ENCODE peak calls at places on chromosomes 5 and 9, in eight cellular contexts. W, G, Y, B, X, K, R and H are unnamed samples.

GRCh38 chr5:115599502-115599901 is 2.8 kb downstream of the TICAM2 start:
- DNase-seq in W (no peak), G (no peak), Y (peak), B (no peak), X (no peak), K (peak), R (no peak), H (peak)

GRCh38 chr9:75039804-75040203 is 11.7 kb upstream of the CARNMT1 start:
- DNase-seq in W (no peak), G (no peak), Y (peak), B (no peak), X (peak), K (no peak), R (no peak), H (no peak)

GRCh38 chr9:136901516-136902258 is 15.4 kb downstream of the TRAF2 start:
- DNase-seq in W (peak), G (no peak), Y (no peak), B (no peak), X (peak), K (peak), R (no peak), H (peak)

GRCh38 chr9:121282309-121283071 is 14.5 kb downstream of the GSN start:
- DNase-seq in W (no peak), G (no peak), Y (peak), B (no peak), X (peak), K (peak), R (peak), H (no peak)

GRCh38 chr9:121906074-121906520 is 187.0 kb downstream of the TTLL11 start:
- DNase-seq in W (no peak), G (no peak), Y (no peak), B (no peak), X (no peak), K (peak), R (no peak), H (no peak)

GRCh38 chr5:124570285-124571035 is 176.0 kb downstream of the ZNF608 start:
- DNase-seq in W (no peak), G (no peak), Y (no peak), B (no peak), X (no peak), K (no peak), R (no peak), H (no peak)

GRCh38 chr9:130243015-130243881 is 22.3 kb upstream of the HMCN2 start:
- DNase-seq in W (peak), G (peak), Y (peak), B (peak), X (peak), K (peak), R (peak), H (peak)

GRCh38 chr5:522899-523657 is 1.2 kb downstream of the SLC9A3 start:
- DNase-seq in W (no peak), G (peak), Y (no peak), B (no peak), X (no peak), K (no peak), R (no peak), H (no peak)

GRCh38 chr5:139141841-139142240 is 56.3 kb downstream of the SIL1 start:
- DNase-seq in W (no peak), G (no peak), Y (no peak), B (peak), X (no peak), K (peak), R (no peak), H (no peak)

GRCh38 chr9:71767421-71768321 is 642 bp downstream of the CEMIP2 start:
- DNase-seq in W (peak), G (peak), Y (no peak), B (peak), X (no peak), K (peak), R (no peak), H (no peak)

GRCh38 chr5:36575367-36575781 is 31.0 kb upstream of the SLC1A3 start:
- DNase-seq in W (no peak), G (no peak), Y (no peak), B (no peak), X (peak), K (peak), R (no peak), H (no peak)

GRCh38 chr9:86747711-86748110 is 199.6 kb downstream of the GAS1 start:
- DNase-seq in W (no peak), G (no peak), Y (no peak), B (no peak), X (no peak), K (no peak), R (no peak), H (no peak)

GRCh38 chr5:158911693-158912363 is 187.9 kb downstream of the EBF1 start:
- DNase-seq in W (no peak), G (no peak), Y (no peak), B (no peak), X (no peak), K (no peak), R (no peak), H (no peak)

GRCh38 chr5:74392698-74393431 is 247.7 kb downstream of the ENC1 start:
- DNase-seq in W (no peak), G (no peak), Y (no peak), B (no peak), X (no peak), K (peak), R (no peak), H (no peak)

GRCh38 chr5:158820891-158821290 is 278.8 kb downstream of the EBF1 start:
- DNase-seq in W (no peak), G (no peak), Y (no peak), B (no peak), X (no peak), K (no peak), R (no peak), H (peak)

GRCh38 chr5:54959673-54960418 is 25.5 kb downstream of the ESM1 start:
- DNase-seq in W (no peak), G (peak), Y (peak), B (no peak), X (no peak), K (peak), R (no peak), H (peak)

GRCh38 chr5:92749943-92750342 is 831.1 kb downstream of the NR2F1-AS1 start:
- DNase-seq in W (no peak), G (peak), Y (no peak), B (no peak), X (no peak), K (peak), R (no peak), H (no peak)

GRCh38 chr5:67094476-67095300 is 101.9 kb downstream of the CD180 start:
- DNase-seq in W (no peak), G (peak), Y (no peak), B (no peak), X (no peak), K (peak), R (no peak), H (no peak)

GRCh38 chr5:67090593-67090992 is 106.0 kb downstream of the CD180 start:
- DNase-seq in W (no peak), G (no peak), Y (no peak), B (no peak), X (no peak), K (no peak), R (no peak), H (no peak)

GRCh38 chr5:67090040-67090439 is 106.6 kb downstream of the CD180 start:
- DNase-seq in W (no peak), G (no peak), Y (no peak), B (no peak), X (no peak), K (no peak), R (no peak), H (no peak)

GRCh38 chr5:67093259-67093658 is 103.3 kb downstream of the CD180 start:
- DNase-seq in W (no peak), G (no peak), Y (no peak), B (no peak), X (no peak), K (peak), R (no peak), H (no peak)

DNA sequence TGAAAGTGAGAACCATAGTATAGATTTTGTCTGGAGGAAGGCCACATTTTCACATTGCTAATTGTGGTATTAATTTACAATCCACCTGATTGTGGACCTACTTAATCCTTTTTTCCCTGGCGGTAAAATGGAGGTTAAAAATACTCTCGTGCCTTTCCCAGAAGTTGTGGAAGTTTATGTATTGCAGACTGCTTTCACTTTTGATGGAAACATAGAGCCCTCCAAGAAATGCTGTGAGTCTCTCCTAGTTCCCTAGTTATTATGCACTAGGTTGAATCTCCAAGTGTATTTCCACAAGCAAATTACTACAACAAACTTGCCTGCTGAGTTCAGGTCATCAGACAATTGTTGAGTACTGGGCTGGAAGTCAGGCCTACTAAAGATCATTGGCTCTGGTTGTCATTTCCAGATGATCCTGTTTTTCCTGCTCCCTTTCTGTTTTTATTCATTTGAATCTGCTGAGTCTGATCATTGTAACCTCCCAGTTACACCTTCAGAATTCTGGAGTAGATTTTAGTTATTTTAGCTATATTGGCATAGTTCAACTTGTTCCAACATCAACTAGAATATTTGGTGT is 104.1 kb downstream of the CD180 start:
- DNase-seq in W (no peak), G (no peak), Y (no peak), B (no peak), X (no peak), K (peak), R (no peak), H (no peak)
- H3K4me3 ChIP-seq in W (no peak), G (no peak), Y (no peak), B (peak), X (no peak), K (no peak), R (no peak), H (no peak)

DNA sequence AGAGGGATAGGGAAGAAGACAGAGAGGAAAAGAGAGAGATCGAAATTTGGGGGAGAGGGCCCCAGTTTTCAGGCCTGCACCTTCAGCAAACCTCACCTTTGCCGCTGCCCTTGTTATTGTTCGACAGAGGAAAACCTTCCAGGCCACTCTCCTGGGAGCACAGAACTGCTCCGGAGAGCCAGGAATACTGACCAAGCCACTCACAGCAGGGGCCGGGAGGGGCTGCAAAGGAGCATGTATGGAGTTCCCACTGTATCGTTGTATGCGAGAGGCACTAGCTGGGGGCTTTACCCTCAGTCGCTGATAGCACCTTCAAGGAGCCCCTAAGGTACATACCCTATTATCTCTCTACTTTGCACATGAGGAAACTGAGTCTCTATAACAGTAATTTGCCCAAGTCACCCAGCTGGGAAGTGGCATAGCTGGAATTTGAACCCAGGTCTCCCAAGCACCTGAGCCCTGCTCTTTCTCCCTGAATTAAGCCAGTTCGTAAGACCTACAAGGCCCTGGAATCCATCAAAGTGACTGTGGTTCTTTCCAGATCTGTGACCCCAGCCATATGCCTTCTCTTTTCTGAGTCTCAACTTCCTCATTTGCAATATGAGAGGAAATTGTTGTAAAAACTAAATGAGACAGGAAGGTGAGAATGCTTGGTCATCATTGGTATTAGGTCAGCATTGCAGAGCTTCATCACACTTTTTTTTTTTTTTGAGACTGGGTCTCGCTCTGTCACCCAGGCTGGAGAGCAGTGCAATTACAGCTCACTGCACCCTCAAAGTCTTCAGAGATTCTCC is 21.0 kb upstream of the FOXE1 start:
- DNase-seq in W (no peak), G (no peak), Y (peak), B (no peak), X (no peak), K (no peak), R (no peak), H (no peak)
- H3K4me3 ChIP-seq in W (no peak), G (peak), Y (no peak), B (no peak), X (no peak), K (no peak), R (no peak), H (no peak)

DNA sequence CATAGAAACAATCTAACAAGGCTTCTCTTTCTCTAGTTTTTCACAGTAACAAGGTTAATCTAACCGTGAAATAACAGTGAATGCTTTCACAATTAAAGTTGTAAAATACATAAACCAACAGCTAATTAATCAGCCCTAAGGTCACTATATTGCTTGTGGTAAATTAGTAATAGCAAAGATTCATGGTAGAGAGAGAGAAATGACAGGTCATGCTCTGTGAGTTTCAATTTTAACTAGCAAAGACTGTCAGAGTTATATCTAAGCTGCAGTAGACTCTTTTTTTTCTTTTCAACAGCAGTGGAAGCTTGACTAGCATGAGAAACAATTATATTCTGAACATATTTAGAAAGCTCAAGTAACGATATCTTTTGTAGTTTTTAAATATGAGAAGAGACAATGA is 1068.0 kb downstream of the MAT2B start:
- DNase-seq in W (no peak), G (no peak), Y (no peak), B (no peak), X (no peak), K (no peak), R (no peak), H (no peak)
- H3K4me3 ChIP-seq in W (no peak), G (no peak), Y (no peak), B (no peak), X (no peak), K (no peak), R (no peak), H (no peak)

DNA sequence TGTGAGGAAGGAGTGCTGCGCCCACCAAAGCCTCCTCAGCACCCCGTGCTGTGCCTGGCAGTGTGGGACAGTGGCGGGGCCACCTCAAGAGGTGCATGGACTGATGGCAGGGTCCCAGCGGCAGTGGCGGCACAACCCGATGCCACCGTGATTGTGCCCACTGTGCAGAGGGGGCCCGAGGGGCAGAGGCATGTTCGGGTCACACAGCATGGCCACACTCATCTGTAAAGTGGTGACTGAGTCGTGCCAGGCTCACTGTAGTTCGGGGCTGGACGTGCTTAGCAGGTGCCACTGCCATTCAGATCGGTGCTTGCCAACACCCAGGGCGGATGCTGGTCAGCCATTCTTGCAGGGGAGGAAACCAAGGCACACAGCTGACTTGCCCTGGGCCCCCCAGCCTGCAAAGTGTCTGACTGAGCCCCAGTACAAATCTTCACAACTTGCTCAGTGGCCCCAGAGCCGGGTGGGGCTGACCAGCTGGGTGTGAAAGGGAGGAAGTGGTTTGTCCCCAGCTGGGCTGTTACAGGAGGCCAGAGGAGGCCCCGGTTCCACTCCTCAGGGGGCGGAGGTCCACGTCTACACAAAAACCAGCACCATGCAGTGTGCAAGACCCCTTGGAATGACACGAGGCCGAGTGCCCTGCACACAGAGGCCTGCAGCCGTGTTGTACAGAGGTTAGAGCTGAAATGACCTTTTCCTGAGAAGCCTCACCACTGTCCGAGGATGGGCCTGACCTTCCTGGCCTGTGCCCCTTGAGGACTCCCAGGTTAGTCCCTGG is 17.8 kb downstream of the FGD3 start:
- DNase-seq in W (no peak), G (no peak), Y (peak), B (no peak), X (no peak), K (no peak), R (no peak), H (peak)
- H3K4me3 ChIP-seq in W (peak), G (no peak), Y (peak), B (no peak), X (no peak), K (no peak), R (peak), H (peak)

GRCh38 chr9:111482656-111483418 is 1.3 kb downstream of the ECPAS start:
- DNase-seq in W (peak), G (peak), Y (peak), B (peak), X (peak), K (peak), R (peak), H (peak)

GRCh38 chr9:111481885-111482636 is 2.1 kb downstream of the ECPAS start:
- DNase-seq in W (no peak), G (no peak), Y (peak), B (no peak), X (no peak), K (peak), R (no peak), H (no peak)

GRCh38 chr9:111483862-111484563 is at the start of gene ECPAS:
- DNase-seq in W (peak), G (peak), Y (peak), B (peak), X (peak), K (peak), R (peak), H (peak)

GRCh38 chr9:111483419-111483861 is 743 bp downstream of the ECPAS start:
- DNase-seq in W (peak), G (no peak), Y (peak), B (peak), X (peak), K (no peak), R (peak), H (no peak)

GRCh38 chr9:111484564-111484878 is 338 bp upstream of the ECPAS start:
- DNase-seq in W (no peak), G (no peak), Y (no peak), B (no peak), X (no peak), K (no peak), R (no peak), H (no peak)
- H3K4me3 ChIP-seq in W (peak), G (peak), Y (peak), B (peak), X (peak), K (peak), R (peak), H (peak)

GRCh38 chr5:167639761-167640160 is 651.7 kb upstream of the WWC1 start:
- DNase-seq in W (no peak), G (no peak), Y (no peak), B (no peak), X (no peak), K (peak), R (no peak), H (no peak)
- H3K4me3 ChIP-seq in W (no peak), G (no peak), Y (no peak), B (no peak), X (no peak), K (no peak), R (no peak), H (no peak)

GRCh38 chr5:27472000-27472763 is 433.8 kb upstream of the CDH9 start:
- DNase-seq in W (no peak), G (peak), Y (peak), B (no peak), X (no peak), K (peak), R (no peak), H (peak)
- H3K4me3 ChIP-seq in W (no peak), G (peak), Y (no peak), B (no peak), X (no peak), K (no peak), R (no peak), H (peak)

GRCh38 chr5:172642926-172643325 is 1.9 kb downstream of the NEURL1B start:
- DNase-seq in W (no peak), G (no peak), Y (no peak), B (no peak), X (no peak), K (no peak), R (no peak), H (no peak)

GRCh38 chr5:172642046-172642409 is 965 bp downstream of the NEURL1B start:
- DNase-seq in W (no peak), G (no peak), Y (no peak), B (no peak), X (no peak), K (no peak), R (no peak), H (no peak)

GRCh38 chr5:172643392-172643871 is 2.4 kb downstream of the NEURL1B start:
- DNase-seq in W (no peak), G (no peak), Y (no peak), B (peak), X (no peak), K (no peak), R (no peak), H (no peak)

GRCh38 chr5:172641359-172642045 is 439 bp downstream of the NEURL1B start:
- DNase-seq in W (no peak), G (peak), Y (no peak), B (peak), X (no peak), K (no peak), R (no peak), H (no peak)

DNA sequence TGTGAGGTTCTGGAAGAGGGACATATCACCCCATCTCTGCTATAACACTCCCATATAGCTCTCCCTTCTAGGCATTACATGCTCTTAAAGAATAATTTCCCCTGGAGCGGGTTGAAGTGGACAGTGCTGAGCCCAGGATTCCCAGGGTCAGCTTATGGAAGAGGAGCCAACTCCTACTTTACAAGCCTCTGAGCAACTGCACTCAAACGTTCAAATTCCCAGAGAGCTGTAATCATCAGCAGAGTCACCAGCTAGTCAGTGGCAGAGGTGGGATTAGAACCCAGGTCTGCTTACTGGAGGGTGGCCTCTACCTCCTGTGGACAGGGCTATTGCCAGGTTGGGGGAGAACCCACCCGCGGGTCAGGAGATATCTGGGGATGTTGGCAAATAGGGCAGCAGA is 1.4 kb downstream of the NEURL1B start:
- DNase-seq in W (no peak), G (no peak), Y (no peak), B (no peak), X (no peak), K (no peak), R (no peak), H (no peak)
- H3K4me3 ChIP-seq in W (no peak), G (peak), Y (no peak), B (no peak), X (peak), K (no peak), R (peak), H (no peak)